ENCODE peak calls at places on chromosomes 7 and 10, in eight cellular contexts. T is cardiac fibroblast, F is AG08396, O is endodermal cell, L is nephron progenitor cell, K is GM04503, M is GM20000, Z is stromal cell of bone marrow. N is an unnamed sample.

GRCh38 chr10:89520711-89521110 is 14.7 kb downstream of the SLC16A12 start:
- DNase-seq in T (no peak), F (no peak), O (no peak), L (no peak), K (no peak), M (no peak), Z (no peak), N (no peak)

GRCh38 chr7:111803015-111803758 is 240.9 kb upstream of the IMMP2L start:
- DNase-seq in T (peak), F (peak), O (no peak), L (no peak), K (no peak), M (no peak), Z (no peak), N (no peak)

GRCh38 chr7:22230238-22230637 is 126.7 kb downstream of the RAPGEF5 start:
- DNase-seq in T (no peak), F (no peak), O (no peak), L (no peak), K (no peak), M (no peak), Z (no peak), N (no peak)

GRCh38 chr10:94617389-94617944 is 66.1 kb upstream of the CYP2C18 start:
- DNase-seq in T (no peak), F (no peak), O (no peak), L (no peak), K (no peak), M (no peak), Z (no peak), N (no peak)

GRCh38 chr10:8392216-8392615 is 337.7 kb downstream of the GATA3 start:
- DNase-seq in T (peak), F (no peak), O (no peak), L (no peak), K (no peak), M (no peak), Z (peak), N (no peak)

GRCh38 chr7:95690367-95690947 is 81.9 kb upstream of the DYNC1I1 start:
- DNase-seq in T (peak), F (peak), O (peak), L (peak), K (peak), M (peak), Z (peak), N (no peak)

GRCh38 chr7:30661926-30662325 is 20.3 kb downstream of the CRHR2 start:
- DNase-seq in T (no peak), F (no peak), O (no peak), L (no peak), K (no peak), M (no peak), Z (no peak), N (no peak)

GRCh38 chr7:20816389-20816959 is 29.8 kb upstream of the SP8 start:
- DNase-seq in T (no peak), F (no peak), O (no peak), L (no peak), K (no peak), M (no peak), Z (no peak), N (no peak)

GRCh38 chr10:95413608-95414007 is 122.8 kb upstream of the PDLIM1 start:
- DNase-seq in T (no peak), F (no peak), O (no peak), L (no peak), K (no peak), M (no peak), Z (no peak), N (no peak)

GRCh38 chr7:92729751-92730150 is 106.6 kb downstream of the CDK6 start:
- DNase-seq in T (no peak), F (no peak), O (no peak), L (no peak), K (no peak), M (no peak), Z (no peak), N (no peak)

GRCh38 chr10:90579602-90580242 is 278.1 kb downstream of the HTR7 start:
- DNase-seq in T (peak), F (no peak), O (peak), L (no peak), K (no peak), M (no peak), Z (no peak), N (no peak)

GRCh38 chr7:55066479-55066878 is 47.7 kb downstream of the EGFR start:
- DNase-seq in T (peak), F (no peak), O (peak), L (no peak), K (no peak), M (no peak), Z (no peak), N (no peak)

GRCh38 chr7:44750921-44751571 is 2.4 kb downstream of the ZMIZ2 start:
- DNase-seq in T (no peak), F (peak), O (peak), L (no peak), K (no peak), M (peak), Z (no peak), N (no peak)

GRCh38 chr10:43225004-43225786 is 41.7 kb downstream of the RASGEF1A start:
- DNase-seq in T (no peak), F (no peak), O (peak), L (no peak), K (no peak), M (no peak), Z (no peak), N (no peak)

GRCh38 chr7:8625612-8626011 is 192.2 kb downstream of the NXPH1 start:
- DNase-seq in T (no peak), F (no peak), O (no peak), L (no peak), K (no peak), M (no peak), Z (no peak), N (no peak)

GRCh38 chr7:26626687-26627086 is 237.7 kb downstream of the SKAP2 start:
- DNase-seq in T (no peak), F (no peak), O (no peak), L (no peak), K (no peak), M (no peak), Z (no peak), N (no peak)

GRCh38 chr10:103620357-103620749 is 126.8 kb downstream of the NEURL1 start:
- DNase-seq in T (peak), F (no peak), O (no peak), L (no peak), K (no peak), M (no peak), Z (no peak), N (no peak)

GRCh38 chr10:15759265-15759664 is 39.5 kb upstream of the ITGA8 start:
- DNase-seq in T (no peak), F (no peak), O (no peak), L (no peak), K (no peak), M (no peak), Z (no peak), N (no peak)

GRCh38 chr10:130511801-130512200 is 375.6 kb downstream of the GLRX3 start:
- DNase-seq in T (no peak), F (no peak), O (no peak), L (no peak), K (no peak), M (no peak), Z (no peak), N (no peak)

GRCh38 chr10:106942035-106942662 is 222.4 kb downstream of the SORCS1 start:
- DNase-seq in T (no peak), F (no peak), O (no peak), L (no peak), K (no peak), M (no peak), Z (no peak), N (no peak)

N was measured in KG1.